ENCODE peak calls at places on chromosomes 12 and 14, in seven cellular contexts. S is iPS DF 6.9, D is AG08395, V is psoas muscle, N is NCI-H524, T is adrenal gland, F is heart left ventricle. L is an unnamed sample.

GRCh38 chr14:64337901-64338615 is 43.9 kb upstream of the ESR2 start:
- DNase-seq in S (peak), D (peak), V (no peak), N (peak), T (no peak), F (peak), L (no peak)

GRCh38 chr12:101783150-101783549 is 43.9 kb upstream of the SYCP3 start:
- DNase-seq in S (no peak), D (no peak), V (no peak), N (no peak), T (no peak), F (no peak), L (no peak)

GRCh38 chr14:100417466-100417865 is 94.3 kb downstream of the SLC25A47 start:
- DNase-seq in S (peak), D (peak), V (peak), N (no peak), T (peak), F (no peak), L (peak)

GRCh38 chr12:2052861-2053674 is at the start of gene CACNA1C:
- DNase-seq in S (no peak), D (peak), V (peak), N (no peak), T (peak), F (peak), L (peak)

GRCh38 chr14:90518941-90519256 is 122.1 kb downstream of the CALM1 start:
- DNase-seq in S (peak), D (no peak), V (no peak), N (peak), T (no peak), F (no peak), L (no peak)

GRCh38 chr12:123891516-123892179 is 81.0 kb downstream of the CCDC92 start:
- DNase-seq in S (no peak), D (no peak), V (peak), N (no peak), T (no peak), F (no peak), L (no peak)

GRCh38 chr14:101476258-101476930 is 84.9 kb upstream of the DIO3 start:
- DNase-seq in S (no peak), D (no peak), V (no peak), N (no peak), T (peak), F (no peak), L (no peak)

GRCh38 chr14:102999227-102999895 is 58.0 kb downstream of the CDC42BPB start:
- DNase-seq in S (no peak), D (no peak), V (peak), N (no peak), T (no peak), F (peak), L (no peak)

GRCh38 chr12:14129601-14130178 is 148.3 kb upstream of the GRIN2B start:
- DNase-seq in S (no peak), D (no peak), V (no peak), N (peak), T (no peak), F (no peak), L (no peak)

GRCh38 chr12:132373967-132374820 is 44.8 kb upstream of the GALNT9 start:
- DNase-seq in S (no peak), D (peak), V (peak), N (no peak), T (no peak), F (no peak), L (no peak)

GRCh38 chr14:105432657-105433056 is 13.0 kb downstream of the MTA1 start:
- DNase-seq in S (no peak), D (no peak), V (no peak), N (no peak), T (no peak), F (no peak), L (no peak)

GRCh38 chr14:65344011-65344410 is 68.5 kb upstream of the FUT8 start:
- DNase-seq in S (no peak), D (no peak), V (no peak), N (no peak), T (no peak), F (no peak), L (no peak)

GRCh38 chr12:52224154-52224553 is 8.9 kb upstream of the KRT7 start:
- DNase-seq in S (no peak), D (no peak), V (no peak), N (no peak), T (no peak), F (no peak), L (no peak)

GRCh38 chr14:99774526-99775307 is 18.5 kb upstream of the EML1 start:
- DNase-seq in S (no peak), D (peak), V (no peak), N (no peak), T (no peak), F (no peak), L (no peak)

GRCh38 chr12:51601241-51601640 is 10.2 kb downstream of the SCN8A start:
- DNase-seq in S (no peak), D (no peak), V (no peak), N (no peak), T (no peak), F (no peak), L (no peak)

GRCh38 chr12:39763071-39763893 is 143.7 kb upstream of the ABCD2 start:
- DNase-seq in S (no peak), D (no peak), V (no peak), N (no peak), T (no peak), F (no peak), L (no peak)

GRCh38 chr12:120367252-120367923 is 1.6 kb downstream of the MSI1 start:
- DNase-seq in S (no peak), D (no peak), V (no peak), N (peak), T (no peak), F (no peak), L (no peak)

GRCh38 chr12:51028811-51029146 is 2.6 kb upstream of the SLC11A2 start:
- DNase-seq in S (no peak), D (no peak), V (no peak), N (no peak), T (no peak), F (no peak), L (no peak)

GRCh38 chr12:52120951-52121847 is 41.7 kb downstream of the SMIM41 start:
- DNase-seq in S (no peak), D (peak), V (no peak), N (no peak), T (no peak), F (no peak), L (no peak)

GRCh38 chr12:14650791-14651190 is 45.6 kb downstream of the GUCY2C start:
- DNase-seq in S (no peak), D (no peak), V (no peak), N (no peak), T (no peak), F (no peak), L (no peak)

GRCh38 chr14:105924951-105925591 is 398.7 kb downstream of the TMEM121 start:
- DNase-seq in S (no peak), D (no peak), V (peak), N (no peak), T (no peak), F (peak), L (no peak)

GRCh38 chr12:95002754-95003153 is 743 bp downstream of the NDUFA12 start:
- DNase-seq in S (no peak), D (no peak), V (no peak), N (no peak), T (no peak), F (no peak), L (no peak)

GRCh38 chr14:73717247-73717646 is 3.1 kb upstream of the PNMA1 start:
- DNase-seq in S (no peak), D (no peak), V (no peak), N (no peak), T (no peak), F (no peak), L (no peak)

GRCh38 chr12:44889871-44890270 is 13.8 kb upstream of the NELL2 start:
- DNase-seq in S (no peak), D (no peak), V (no peak), N (no peak), T (no peak), F (no peak), L (no peak)

GRCh38 chr14:100666403-100666802 is 60.3 kb upstream of the DLK1 start:
- DNase-seq in S (no peak), D (no peak), V (no peak), N (no peak), T (no peak), F (peak), L (no peak)

GRCh38 chr12:107159384-107159900 is 66.1 kb upstream of the CRY1 start:
- DNase-seq in S (no peak), D (no peak), V (no peak), N (no peak), T (no peak), F (no peak), L (no peak)

GRCh38 chr12:85275359-85275758 is 4.7 kb upstream of the ALX1 start:
- DNase-seq in S (no peak), D (no peak), V (no peak), N (no peak), T (no peak), F (no peak), L (no peak)